ENCODE peak calls at places on chromosomes 16 and 17, in seven cellular contexts. One of them, this sample, is unnamed.

GRCh38 chr16:69481901-69482341 is 57.5 kb downstream of the CYB5B start:
- DNase-seq in K562: peak
- DNase-seq in tibial nerve: peak
- DNase-seq in PC-3: no peak
- DNase-seq in body of pancreas: peak
- DNase-seq in heart left ventricle: peak
- DNase-seq in lung: peak
- DNase-seq in this sample: peak

GRCh38 chr17:67671492-67671891 is 46.2 kb upstream of the NOL11 start:
- DNase-seq in PC-3: no peak
- DNase-seq in body of pancreas: no peak
- DNase-seq in lung: no peak
- DNase-seq in tibial nerve: no peak
- DNase-seq in K562: no peak
- DNase-seq in heart left ventricle: no peak
- DNase-seq in this sample: no peak

GRCh38 chr17:41647940-41648410 is 23.6 kb upstream of the KRT17 start:
- DNase-seq in tibial nerve: peak
- DNase-seq in PC-3: peak
- DNase-seq in heart left ventricle: peak
- DNase-seq in body of pancreas: peak
- DNase-seq in lung: peak
- DNase-seq in K562: peak
- DNase-seq in this sample: peak

GRCh38 chr17:21043296-21044232 is 753 bp upstream of the USP22 start:
- DNase-seq in tibial nerve: peak
- DNase-seq in K562: peak
- DNase-seq in PC-3: peak
- DNase-seq in body of pancreas: peak
- DNase-seq in heart left ventricle: peak
- DNase-seq in lung: peak
- DNase-seq in this sample: peak

GRCh38 chr17:73316919-73317505 is 5.2 kb upstream of the CDC42EP4 start:
- DNase-seq in lung: no peak
- DNase-seq in heart left ventricle: no peak
- DNase-seq in K562: no peak
- DNase-seq in tibial nerve: no peak
- DNase-seq in PC-3: no peak
- DNase-seq in body of pancreas: no peak
- DNase-seq in this sample: no peak

GRCh38 chr17:4947010-4947410 is 1.3 kb downstream of the PFN1 start:
- DNase-seq in body of pancreas: no peak
- DNase-seq in K562: peak
- DNase-seq in tibial nerve: no peak
- DNase-seq in PC-3: no peak
- DNase-seq in heart left ventricle: peak
- DNase-seq in lung: no peak
- DNase-seq in this sample: no peak

GRCh38 chr17:7220593-7221280 is 999 bp downstream of the ACADVL start:
- DNase-seq in PC-3: peak
- DNase-seq in lung: peak
- DNase-seq in heart left ventricle: peak
- DNase-seq in body of pancreas: peak
- DNase-seq in K562: peak
- DNase-seq in tibial nerve: no peak
- DNase-seq in this sample: peak

GRCh38 chr16:50318796-50319578 is 49.8 kb downstream of the BRD7 start:
- DNase-seq in heart left ventricle: no peak
- DNase-seq in lung: no peak
- DNase-seq in K562: no peak
- DNase-seq in PC-3: peak
- DNase-seq in tibial nerve: no peak
- DNase-seq in body of pancreas: no peak
- DNase-seq in this sample: no peak

GRCh38 chr17:32822996-32823395 is 53.9 kb downstream of the MYO1D start:
- DNase-seq in body of pancreas: no peak
- DNase-seq in PC-3: no peak
- DNase-seq in tibial nerve: no peak
- DNase-seq in K562: no peak
- DNase-seq in lung: no peak
- DNase-seq in heart left ventricle: no peak
- DNase-seq in this sample: no peak

GRCh38 chr17:79026345-79027273 is 2.6 kb downstream of the C1QTNF1 start:
- DNase-seq in PC-3: peak
- DNase-seq in heart left ventricle: peak
- DNase-seq in lung: no peak
- DNase-seq in K562: no peak
- DNase-seq in body of pancreas: no peak
- DNase-seq in tibial nerve: peak
- DNase-seq in this sample: no peak

GRCh38 chr17:79027925-79028491 is 4.0 kb downstream of the C1QTNF1 start:
- DNase-seq in body of pancreas: no peak
- DNase-seq in heart left ventricle: no peak
- DNase-seq in lung: no peak
- DNase-seq in tibial nerve: peak
- DNase-seq in K562: no peak
- DNase-seq in PC-3: no peak
- DNase-seq in this sample: no peak

GRCh38 chr17:79027274-79027924 is 3.4 kb downstream of the C1QTNF1 start:
- DNase-seq in K562: peak
- DNase-seq in lung: no peak
- DNase-seq in body of pancreas: no peak
- DNase-seq in PC-3: no peak
- DNase-seq in tibial nerve: peak
- DNase-seq in heart left ventricle: no peak
- DNase-seq in this sample: no peak

GRCh38 chr17:79029327-79030009 is 5.5 kb downstream of the C1QTNF1 start:
- DNase-seq in K562: no peak
- DNase-seq in tibial nerve: no peak
- DNase-seq in heart left ventricle: no peak
- DNase-seq in body of pancreas: no peak
- DNase-seq in lung: no peak
- DNase-seq in PC-3: no peak
- DNase-seq in this sample: no peak

DNA sequence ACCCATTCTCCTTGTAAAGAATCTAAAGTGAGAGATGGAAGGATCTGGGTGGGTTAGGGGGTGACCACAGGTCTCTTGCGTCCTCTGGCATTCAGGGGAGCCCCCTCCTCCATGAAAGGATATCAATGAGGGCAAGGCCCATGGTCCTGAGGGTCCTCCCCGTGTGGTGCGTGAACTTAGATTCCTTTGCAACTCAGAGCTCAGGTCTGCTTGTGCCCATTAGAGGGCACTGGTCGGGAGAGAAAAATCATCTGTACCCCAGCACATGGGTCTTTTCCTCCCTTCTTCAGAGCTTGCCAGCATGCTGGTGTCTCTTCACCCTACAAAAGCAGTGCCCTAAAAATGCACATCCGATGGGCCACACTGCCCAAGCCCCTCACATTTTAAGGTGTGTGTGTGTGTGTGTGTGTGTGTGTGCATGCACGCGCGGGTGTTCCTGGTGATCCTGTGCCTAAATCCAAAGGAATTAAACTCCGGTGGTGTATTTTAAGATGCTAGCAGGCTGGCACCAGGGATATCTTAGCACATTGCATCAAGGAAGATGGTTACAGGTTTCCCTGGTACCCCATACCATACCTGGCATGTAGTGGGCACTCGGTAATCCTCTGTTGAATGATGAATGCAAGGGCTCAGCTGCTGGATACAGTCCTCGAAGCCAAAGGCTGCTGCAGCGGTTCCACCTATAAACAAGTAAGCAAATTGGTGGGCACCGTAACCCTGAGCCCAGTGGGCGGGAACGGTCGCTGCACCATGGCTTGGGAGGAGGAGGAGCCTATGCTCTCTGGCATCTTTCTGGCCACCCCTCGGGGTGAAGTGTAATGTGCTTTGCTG is 4.7 kb downstream of the C1QTNF1 start:
- DNase-seq in K562: no peak
- DNase-seq in PC-3: no peak
- DNase-seq in heart left ventricle: no peak
- DNase-seq in body of pancreas: no peak
- DNase-seq in tibial nerve: no peak
- DNase-seq in lung: no peak
- DNase-seq in this sample: no peak
- TF ChIP-seq CTCF in K562: no peak
- TF ChIP-seq CTCF in PC-3: peak
- TF ChIP-seq CTCF in heart left ventricle: peak
- TF ChIP-seq CTCF in body of pancreas: no peak
- TF ChIP-seq CTCF in tibial nerve: no peak
- TF ChIP-seq CTCF in lung: no peak
- TF ChIP-seq CTCF in this sample: no peak

DNA sequence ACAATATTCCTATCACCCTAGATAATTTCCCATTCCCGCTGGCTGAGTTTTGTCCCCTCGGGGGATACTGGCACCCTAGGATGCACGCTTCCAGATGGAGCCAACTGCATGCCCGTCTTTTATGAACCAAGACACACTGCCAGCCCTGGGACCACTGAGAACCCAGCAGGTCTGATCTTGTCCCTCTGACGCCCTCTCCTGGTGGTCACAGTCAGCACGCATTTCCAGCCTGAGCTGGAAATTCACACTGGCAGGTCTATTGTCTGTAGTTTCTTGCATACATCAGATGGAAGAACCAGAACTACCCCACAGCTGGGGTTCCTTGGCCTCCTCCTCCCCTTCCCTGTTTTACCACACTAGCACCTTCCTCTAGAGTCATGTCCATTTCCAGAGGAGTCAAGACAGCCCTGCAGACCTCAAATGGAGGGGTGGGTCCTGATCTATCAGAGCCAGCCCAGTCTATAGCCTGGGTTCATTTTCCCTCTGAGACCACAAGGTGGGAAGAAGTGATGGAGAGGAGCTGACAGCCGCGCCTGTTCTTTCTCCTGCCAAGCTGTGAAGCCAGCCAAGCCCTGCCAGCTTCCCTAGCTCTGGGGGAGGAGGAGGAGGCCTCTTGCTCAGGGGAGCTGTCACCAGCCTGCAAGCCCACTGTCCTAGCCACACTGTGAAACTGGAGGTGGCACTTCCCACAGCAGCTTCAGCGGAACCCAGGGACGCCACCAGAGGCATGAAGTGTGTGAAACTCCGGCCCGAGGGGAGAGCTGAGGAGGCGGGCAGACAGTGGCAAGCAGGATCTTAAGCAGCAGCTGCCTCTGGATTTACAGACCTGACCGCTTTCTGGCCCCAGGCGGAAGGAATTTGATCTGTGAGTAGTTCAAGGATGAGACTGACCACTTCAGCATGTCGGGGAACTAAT is 29.3 kb downstream of the MXRA7 start:
- DNase-seq in tibial nerve: peak
- DNase-seq in lung: peak
- DNase-seq in PC-3: peak
- DNase-seq in body of pancreas: peak
- DNase-seq in heart left ventricle: peak
- DNase-seq in K562: peak
- DNase-seq in this sample: peak
- TF ChIP-seq CTCF in tibial nerve: peak
- TF ChIP-seq CTCF in lung: peak
- TF ChIP-seq CTCF in PC-3: peak
- TF ChIP-seq CTCF in body of pancreas: peak
- TF ChIP-seq CTCF in heart left ventricle: peak
- TF ChIP-seq CTCF in K562: peak
- TF ChIP-seq CTCF in this sample: peak

GRCh38 chr17:56087199-56087598 is 66.1 kb upstream of the ANKFN1 start:
- DNase-seq in K562: no peak
- DNase-seq in heart left ventricle: no peak
- DNase-seq in lung: no peak
- DNase-seq in PC-3: no peak
- DNase-seq in body of pancreas: no peak
- DNase-seq in tibial nerve: no peak
- DNase-seq in this sample: no peak

GRCh38 chr17:56083475-56083874 is 69.8 kb upstream of the ANKFN1 start:
- DNase-seq in K562: no peak
- DNase-seq in body of pancreas: no peak
- DNase-seq in tibial nerve: no peak
- DNase-seq in heart left ventricle: no peak
- DNase-seq in PC-3: no peak
- DNase-seq in lung: no peak
- DNase-seq in this sample: no peak

DNA sequence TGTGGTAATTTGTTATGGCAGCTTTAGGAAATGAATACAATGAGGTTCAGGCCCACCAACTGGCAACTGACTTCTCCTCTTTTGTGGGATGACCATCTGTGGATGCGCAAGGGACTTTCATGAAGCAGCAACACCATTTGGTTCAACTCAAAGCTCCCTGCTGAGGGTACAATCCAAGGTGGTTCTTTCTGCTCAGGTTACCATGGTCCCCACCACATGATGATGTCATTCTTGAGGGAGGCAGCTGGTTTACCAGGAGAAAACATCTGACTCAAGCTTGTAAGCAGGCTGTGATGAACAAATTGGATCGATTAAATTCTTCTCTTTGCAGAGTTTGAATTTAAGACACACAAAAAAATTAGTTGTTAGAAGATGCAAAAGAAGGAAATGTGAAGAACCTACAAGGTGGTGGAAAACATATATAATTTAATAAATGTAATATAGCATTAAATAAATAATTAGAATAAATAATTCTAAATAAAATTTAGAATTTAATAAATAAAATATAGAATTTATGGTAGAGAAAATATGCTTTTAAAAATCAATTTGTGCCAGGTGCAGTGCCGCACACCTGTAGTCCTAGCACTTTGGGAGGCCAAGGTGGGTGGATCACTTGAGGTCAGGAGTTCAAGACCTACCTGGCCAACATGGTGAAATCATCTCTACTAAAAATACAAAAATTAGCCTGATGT is 67.6 kb upstream of the ANKFN1 start:
- DNase-seq in K562: no peak
- DNase-seq in heart left ventricle: no peak
- DNase-seq in PC-3: no peak
- DNase-seq in lung: no peak
- DNase-seq in tibial nerve: no peak
- DNase-seq in body of pancreas: no peak
- DNase-seq in this sample: no peak
- TF ChIP-seq CTCF in K562: no peak
- TF ChIP-seq CTCF in heart left ventricle: no peak
- TF ChIP-seq CTCF in PC-3: no peak
- TF ChIP-seq CTCF in lung: no peak
- TF ChIP-seq CTCF in tibial nerve: no peak
- TF ChIP-seq CTCF in body of pancreas: no peak
- TF ChIP-seq CTCF in this sample: no peak

DNA sequence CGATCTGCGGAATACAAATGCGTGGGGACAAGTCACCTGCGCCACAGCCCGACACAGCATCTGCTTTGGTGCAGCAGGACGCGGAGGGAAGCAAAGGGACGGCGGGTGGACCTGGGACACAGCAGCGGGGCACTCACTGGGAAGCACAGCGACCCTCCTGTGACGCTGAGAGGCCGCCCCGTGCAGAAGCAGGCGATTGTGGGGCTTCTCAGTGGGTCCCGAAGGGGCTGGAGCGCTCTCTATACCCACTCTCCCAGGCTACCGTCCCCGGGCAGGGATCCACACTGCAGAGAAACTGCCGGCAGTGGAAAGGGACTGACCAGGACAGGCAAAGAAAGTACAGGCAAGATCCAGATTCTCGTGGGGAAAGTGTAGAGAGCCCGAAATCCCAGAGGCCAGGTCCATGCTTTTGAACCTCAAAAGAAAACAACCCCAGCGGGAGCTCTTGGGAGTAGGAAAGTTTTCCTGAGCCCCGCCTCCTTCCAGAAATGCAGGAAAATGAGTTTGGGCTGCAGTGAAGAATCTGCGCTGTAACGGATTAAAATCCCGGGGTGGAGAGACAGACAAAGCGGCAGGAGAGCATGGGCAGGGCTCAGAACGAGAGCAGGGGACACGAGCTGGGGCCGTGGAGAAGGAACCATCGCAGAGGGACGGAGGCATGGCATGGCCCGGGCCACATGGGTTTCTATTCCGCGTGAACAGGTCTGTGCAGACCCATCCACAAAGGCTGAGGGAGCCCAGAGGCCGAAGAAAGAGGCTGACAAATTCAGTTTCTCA is 12.7 kb downstream of the COX4I1 start:
- DNase-seq in body of pancreas: no peak
- DNase-seq in heart left ventricle: no peak
- DNase-seq in PC-3: no peak
- DNase-seq in lung: no peak
- DNase-seq in tibial nerve: no peak
- DNase-seq in K562: no peak
- DNase-seq in this sample: no peak
- TF ChIP-seq CTCF in body of pancreas: no peak
- TF ChIP-seq CTCF in heart left ventricle: no peak
- TF ChIP-seq CTCF in PC-3: no peak
- TF ChIP-seq CTCF in lung: no peak
- TF ChIP-seq CTCF in tibial nerve: no peak
- TF ChIP-seq CTCF in K562: no peak
- TF ChIP-seq CTCF in this sample: no peak